ENCODE peak calls at places on chromosomes 12 and 14, in seven cellular contexts. H is GM12878, D is GM12892, U is SK-N-SH, C is K562, N is H1, A is HepG2. K is an unnamed sample.

GRCh38 chr12:105676694-105677093 is 346.2 kb downstream of the C12orf75 start:
- DNase-seq in H (no peak), D (no peak), U (no peak), C (no peak), N (no peak), A (no peak), K (no peak)

GRCh38 chr14:94536836-94537235 is 24.4 kb upstream of the SERPINA4 start:
- DNase-seq in H (no peak), D (no peak), U (no peak), C (no peak), N (no peak), A (peak), K (no peak)

GRCh38 chr12:112901271-112901670 is 5.5 kb upstream of the OAS1 start:
- DNase-seq in H (no peak), D (no peak), U (no peak), C (no peak), N (no peak), A (no peak), K (no peak)

GRCh38 chr14:31944256-31945073 is 132.6 kb upstream of the ARHGAP5 start:
- DNase-seq in H (no peak), D (no peak), U (no peak), C (no peak), N (no peak), A (peak), K (no peak)

GRCh38 chr12:19553177-19553576 is 113.9 kb downstream of the AEBP2 start:
- DNase-seq in H (no peak), D (no peak), U (peak), C (no peak), N (no peak), A (no peak), K (no peak)

GRCh38 chr12:28963554-28963953 is 185.5 kb upstream of the FAR2 start:
- DNase-seq in H (no peak), D (no peak), U (no peak), C (no peak), N (no peak), A (no peak), K (no peak)

GRCh38 chr12:42759622-42760273 is 170.2 kb upstream of the PRICKLE1 start:
- DNase-seq in H (no peak), D (no peak), U (no peak), C (no peak), N (no peak), A (no peak), K (no peak)

GRCh38 chr12:95304673-95305198 is 87.1 kb downstream of the VEZT start:
- DNase-seq in H (no peak), D (no peak), U (no peak), C (no peak), N (no peak), A (no peak), K (no peak)

GRCh38 chr12:132492522-132492921 is 2.6 kb downstream of the FBRSL1 start:
- DNase-seq in H (peak), D (no peak), U (no peak), C (no peak), N (no peak), A (no peak), K (no peak)

GRCh38 chr14:83779266-83779665 is 1750.7 kb upstream of the FLRT2 start:
- DNase-seq in H (no peak), D (no peak), U (no peak), C (no peak), N (no peak), A (no peak), K (no peak)

GRCh38 chr14:88864198-88864597 is 39.7 kb downstream of the TTC8 start:
- DNase-seq in H (no peak), D (no peak), U (no peak), C (no peak), N (no peak), A (no peak), K (no peak)

GRCh38 chr14:101813171-101813759 is 51.8 kb downstream of the PPP2R5C start:
- DNase-seq in H (no peak), D (no peak), U (no peak), C (no peak), N (no peak), A (no peak), K (no peak)

GRCh38 chr12:124617615-124618014 is 50.2 kb upstream of the NCOR2 start:
- DNase-seq in H (no peak), D (no peak), U (peak), C (peak), N (no peak), A (no peak), K (no peak)

GRCh38 chr12:124725612-124726237 is 137.9 kb downstream of the SCARB1 start:
- DNase-seq in H (no peak), D (no peak), U (no peak), C (no peak), N (no peak), A (no peak), K (no peak)

GRCh38 chr14:54890794-54891193 is 11.8 kb downstream of the GCH1 start:
- DNase-seq in H (peak), D (no peak), U (no peak), C (no peak), N (no peak), A (no peak), K (no peak)

GRCh38 chr12:93573552-93574223 is 1.2 kb downstream of the SOCS2 start:
- DNase-seq in H (no peak), D (no peak), U (no peak), C (no peak), N (no peak), A (no peak), K (no peak)

GRCh38 chr12:52207895-52208294 is 16.1 kb upstream of the KRT80 start:
- DNase-seq in H (no peak), D (no peak), U (no peak), C (no peak), N (no peak), A (no peak), K (no peak)

GRCh38 chr14:51597511-51597920 is 54.2 kb upstream of the FRMD6 start:
- DNase-seq in H (no peak), D (no peak), U (no peak), C (no peak), N (no peak), A (no peak), K (no peak)

GRCh38 chr14:51462706-51463105 is 189.0 kb upstream of the FRMD6 start:
- DNase-seq in H (no peak), D (no peak), U (no peak), C (no peak), N (no peak), A (no peak), K (no peak)

GRCh38 chr12:106112094-106112822 is 26.5 kb downstream of the NUAK1 start:
- DNase-seq in H (no peak), D (no peak), U (peak), C (no peak), N (no peak), A (no peak), K (no peak)

GRCh38 chr14:60003991-60004390 is 84.0 kb downstream of the LRRC9 start:
- DNase-seq in H (no peak), D (no peak), U (no peak), C (no peak), N (no peak), A (peak), K (no peak)

GRCh38 chr12:49587174-49587908 is 18.1 kb downstream of the FAM186B start:
- DNase-seq in H (no peak), D (no peak), U (no peak), C (peak), N (no peak), A (no peak), K (no peak)

GRCh38 chr12:68400231-68400829 is 68.2 kb upstream of the MDM1 start:
- DNase-seq in H (no peak), D (no peak), U (no peak), C (no peak), N (no peak), A (no peak), K (no peak)

GRCh38 chr12:6965026-6965661 is 5.3 kb downstream of the PHB2 start:
- DNase-seq in H (no peak), D (peak), U (peak), C (peak), N (no peak), A (peak), K (peak)

GRCh38 chr12:131779027-131779426 is 49.2 kb upstream of the MMP17 start:
- DNase-seq in H (no peak), D (no peak), U (no peak), C (no peak), N (no peak), A (no peak), K (no peak)

GRCh38 chr12:23662966-23663365 is 286.5 kb downstream of the SOX5 start:
- DNase-seq in H (no peak), D (no peak), U (no peak), C (no peak), N (no peak), A (no peak), K (no peak)

GRCh38 chr12:27644446-27644845 is 51.8 kb upstream of the REP15 start:
- DNase-seq in H (no peak), D (no peak), U (no peak), C (no peak), N (no peak), A (no peak), K (no peak)

GRCh38 chr14:77184396-77185092 is 2.9 kb downstream of the TMEM63C start:
- DNase-seq in H (no peak), D (no peak), U (no peak), C (no peak), N (no peak), A (no peak), K (no peak)

GRCh38 chr14:104888489-104889373 is 23.7 kb downstream of the CEP170B start:
- DNase-seq in H (no peak), D (peak), U (no peak), C (no peak), N (no peak), A (no peak), K (no peak)

DNA sequence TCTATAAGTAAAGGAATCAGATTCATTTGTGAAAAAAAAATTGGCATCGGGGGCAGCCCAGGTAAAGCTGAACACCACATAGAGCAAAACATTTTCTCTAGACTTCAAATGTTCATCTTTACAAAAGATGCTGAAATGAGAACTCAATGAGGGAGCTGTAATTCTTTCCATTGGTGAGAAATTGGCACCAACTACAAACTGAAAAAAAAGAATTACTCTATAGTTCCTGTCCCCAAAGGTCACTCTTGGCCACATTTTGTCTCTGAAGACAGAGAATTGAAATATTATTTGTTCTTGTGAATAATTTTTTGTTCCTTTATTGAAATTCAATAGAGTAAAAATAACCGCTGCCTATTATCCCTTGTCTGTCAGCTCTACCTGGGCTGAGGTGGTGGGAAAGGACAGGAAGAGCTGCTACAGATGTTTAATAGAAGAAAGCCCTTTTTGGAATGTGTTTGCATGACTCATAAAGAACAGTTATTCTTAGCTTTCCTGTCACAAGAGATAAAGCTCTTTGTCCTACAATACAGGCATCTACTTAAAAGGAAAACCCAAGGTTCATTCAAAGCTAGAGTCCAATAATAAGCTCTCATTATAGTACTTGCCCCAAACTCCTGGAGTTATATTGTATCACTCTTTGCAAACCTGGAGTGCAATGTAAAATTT is 380.1 kb upstream of the KITLG start:
- DNase-seq in H (no peak), D (no peak), U (no peak), C (no peak), N (no peak), A (peak), K (no peak)
- TF ChIP-seq TAF1 in H (no peak), D (no peak), U (no peak), C (no peak), N (no peak), A (no peak), K (no peak)

GRCh38 chr14:100711493-100711892 is 15.2 kb upstream of the DLK1 start:
- DNase-seq in H (no peak), D (no peak), U (no peak), C (no peak), N (no peak), A (no peak), K (no peak)
- TF ChIP-seq TAF1 in H (no peak), D (no peak), U (no peak), C (no peak), N (no peak), A (no peak), K (no peak)

GRCh38 chr14:70130498-70130897 is 58.3 kb downstream of the SLC8A3 start:
- DNase-seq in H (no peak), D (no peak), U (no peak), C (no peak), N (no peak), A (no peak), K (no peak)
- TF ChIP-seq TAF1 in H (no peak), D (no peak), U (no peak), C (no peak), N (no peak), A (no peak), K (no peak)

DNA sequence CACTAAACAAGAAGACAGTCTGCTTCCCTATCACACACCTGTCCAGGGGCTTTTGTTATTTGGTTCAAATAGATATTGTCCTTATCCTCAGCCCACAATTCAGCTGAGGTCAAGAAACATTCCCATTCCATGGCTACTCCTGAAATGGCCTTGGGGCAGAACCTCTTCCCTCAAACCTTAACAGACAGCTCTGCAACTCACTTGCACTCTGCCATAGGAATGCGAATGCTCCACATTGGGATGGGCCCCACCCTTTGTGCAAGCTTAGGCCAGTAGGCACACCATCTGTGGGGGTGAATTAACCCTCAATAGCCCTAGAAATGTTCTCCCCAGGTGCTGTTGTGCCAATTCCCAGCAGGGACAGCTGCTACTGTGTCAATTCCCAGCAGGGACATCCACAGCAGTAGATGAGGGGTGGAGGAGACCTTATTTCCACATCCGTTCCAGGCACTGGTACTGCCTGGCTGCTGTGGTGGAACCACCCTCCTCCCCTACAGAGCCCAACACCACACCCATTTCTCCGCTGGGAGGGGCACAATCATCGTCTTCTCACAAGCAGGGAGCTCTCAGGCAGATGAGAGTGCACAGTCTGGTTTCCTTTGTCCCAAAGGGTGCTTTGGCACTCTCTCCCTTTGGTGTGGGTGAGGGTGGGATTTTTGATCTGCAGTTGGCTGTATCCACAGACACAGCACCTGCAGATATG is 42.4 kb upstream of the GLIPR1 start:
- DNase-seq in H (no peak), D (no peak), U (no peak), C (no peak), N (no peak), A (no peak), K (no peak)
- TF ChIP-seq TAF1 in H (no peak), D (no peak), U (no peak), C (no peak), N (no peak), A (no peak), K (no peak)

DNA sequence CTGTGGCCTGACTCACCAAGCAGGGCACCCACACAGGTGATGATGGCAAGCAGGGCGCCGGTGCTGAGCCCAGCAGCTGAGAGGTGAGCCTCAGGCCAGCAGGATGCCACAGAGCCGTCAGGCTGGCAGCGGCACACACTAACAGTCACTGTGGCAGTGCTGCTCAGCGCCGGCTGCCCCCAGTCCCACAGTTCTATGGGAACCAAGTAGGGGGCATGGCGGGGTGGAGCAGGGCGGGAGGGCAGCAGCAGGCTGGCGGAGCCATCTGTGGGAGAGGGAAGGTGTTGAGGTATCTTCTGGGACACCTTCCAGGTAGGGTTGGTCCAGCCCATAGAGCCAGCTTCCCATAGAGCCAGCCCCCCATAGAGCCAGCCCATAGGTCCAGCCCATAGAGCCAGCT is 7.0 kb downstream of the PSMB11 start:
- DNase-seq in H (no peak), D (no peak), U (no peak), C (no peak), N (no peak), A (no peak), K (no peak)
- TF ChIP-seq TAF1 in H (no peak), D (no peak), U (no peak), C (no peak), N (no peak), A (no peak), K (no peak)

K was measured in GM12891.